ENCODE peak calls at places on chromosome 1, in ten cellular contexts. T is retina; W is ELR; Y is T-helper 2 cell; R is cardiac fibroblast; P is T-helper 17 cell; G is stimulated activated CD8-positive, alpha-beta memory T cell treated with anti-CD3 and anti-CD28 coated beads, Interleukin-2, amount 100 ng/mL, for 1 hour; K is Caco-2; Q is GM20000; O is GM12865. A is an unnamed sample.

GRCh38 chr1:230266456-230266855 is 159.7 kb downstream of the PGBD5 start:
- DNase-seq in G (no peak), T (no peak), Q (no peak), W (no peak), Y (no peak), P (no peak), R (no peak), K (no peak), O (no peak), A (no peak)

GRCh38 chr1:25579241-25579946 is 36.0 kb downstream of the LDLRAP1 start:
- DNase-seq in K (no peak), P (no peak), W (no peak), Q (no peak), Y (no peak), T (no peak), O (no peak), R (no peak), G (no peak), A (no peak)

GRCh38 chr1:151720974-151721787 is at the start of gene RIIAD1:
- DNase-seq in T (peak), Q (peak), Y (no peak), P (peak), R (no peak), G (no peak), K (no peak), O (peak), W (peak), A (peak)

GRCh38 chr1:25912076-25912831 is 6.0 kb upstream of the STMN1 start:
- DNase-seq in G (no peak), O (no peak), Q (no peak), K (no peak), T (no peak), W (peak), R (peak), Y (no peak), P (no peak), A (no peak)

GRCh38 chr1:246790833-246791232 is 66.6 kb downstream of the SCCPDH start:
- DNase-seq in W (no peak), T (no peak), G (no peak), Q (no peak), R (no peak), K (no peak), P (no peak), O (no peak), Y (no peak), A (no peak)

GRCh38 chr1:235327559-235328270 is at the start of gene ARID4B:
- DNase-seq in O (no peak), K (no peak), T (peak), W (no peak), Y (no peak), R (no peak), Q (peak), G (no peak), P (peak), A (no peak)

GRCh38 chr1:116855788-116856187 is 53.9 kb upstream of the PTGFRN start:
- DNase-seq in G (no peak), P (no peak), Q (no peak), T (peak), O (no peak), Y (no peak), W (no peak), R (no peak), K (no peak), A (peak)

GRCh38 chr1:198915327-198916231 is 276.7 kb downstream of the PTPRC start:
- DNase-seq in Y (no peak), W (peak), P (no peak), K (no peak), Q (no peak), T (no peak), O (no peak), G (no peak), R (no peak), A (no peak)

GRCh38 chr1:232463226-232463625 is 166.7 kb downstream of the SIPA1L2 start:
- DNase-seq in O (no peak), T (no peak), R (peak), W (no peak), P (no peak), K (no peak), Y (no peak), Q (no peak), G (no peak), A (peak)

GRCh38 chr1:153387001-153387400 is 3.9 kb downstream of the S100A8 start:
- DNase-seq in G (no peak), K (no peak), T (no peak), R (no peak), W (no peak), Y (no peak), O (no peak), Q (no peak), P (no peak), A (no peak)

GRCh38 chr1:54474500-54475235 is 68.5 kb upstream of the SSBP3 start:
- DNase-seq in Y (no peak), T (peak), G (no peak), K (no peak), P (peak), R (no peak), W (no peak), Q (no peak), O (no peak), A (no peak)

GRCh38 chr1:86245566-86246190 is 89.1 kb upstream of the COL24A1 start:
- DNase-seq in K (no peak), Y (no peak), Q (no peak), W (peak), P (no peak), G (no peak), R (no peak), O (no peak), T (no peak), A (no peak)

GRCh38 chr1:101605878-101606277 is 369.1 kb downstream of the S1PR1 start:
- DNase-seq in G (no peak), K (no peak), Q (no peak), T (no peak), O (no peak), W (no peak), R (no peak), P (no peak), Y (no peak), A (no peak)

GRCh38 chr1:110324667-110325066 is 14.5 kb upstream of the RBM15 start:
- DNase-seq in Y (no peak), P (no peak), T (no peak), Q (no peak), G (no peak), O (no peak), R (no peak), K (peak), W (no peak), A (no peak)

GRCh38 chr1:248821641-248822040 is 4.1 kb downstream of the SH3BP5L start:
- DNase-seq in K (peak), W (no peak), T (no peak), P (no peak), R (no peak), Y (no peak), O (no peak), Q (no peak), G (no peak), A (no peak)

GRCh38 chr1:3596663-3597598 is 14.4 kb downstream of the MEGF6 start:
- DNase-seq in K (no peak), T (no peak), Q (no peak), R (no peak), O (no peak), W (no peak), G (no peak), P (no peak), Y (no peak), A (no peak)

A was measured in A673.